ENCODE peak calls at places on chromosomes 2 and 18, in eight cellular contexts. One of them, this sample, is unnamed.

GRCh38 chr2:63719052-63719451 is 122.6 kb upstream of the UGP2 start:
- DNase-seq in GM12865: no peak
- DNase-seq in activated naive CD4-positive, alpha-beta T cell treated with anti-CD3 and anti-CD28 coated beads, Interleukin-2, amount 50 U/mL, for 16 hours: no peak
- DNase-seq in NCI-H748 treated with DMSO at 0.1 percent for 48 hours: no peak
- DNase-seq in neural progenitor cell: peak; percentile 11
- DNase-seq in AML-193: no peak
- DNase-seq in cardiac septum: no peak
- DNase-seq in WTC11: no peak
- DNase-seq in this sample: no peak

GRCh38 chr18:42112657-42113420 is 157.8 kb downstream of the PIK3C3 start:
- DNase-seq in cardiac septum: no peak
- DNase-seq in neural progenitor cell: no peak
- DNase-seq in WTC11: no peak
- DNase-seq in AML-193: no peak
- DNase-seq in NCI-H748 treated with DMSO at 0.1 percent for 48 hours: no peak
- DNase-seq in GM12865: no peak
- DNase-seq in activated naive CD4-positive, alpha-beta T cell treated with anti-CD3 and anti-CD28 coated beads, Interleukin-2, amount 50 U/mL, for 16 hours: no peak
- DNase-seq in this sample: no peak

GRCh38 chr2:15082105-15083058 is 449.9 kb downstream of the LRATD1 start:
- DNase-seq in NCI-H748 treated with DMSO at 0.1 percent for 48 hours: no peak
- DNase-seq in neural progenitor cell: no peak
- DNase-seq in activated naive CD4-positive, alpha-beta T cell treated with anti-CD3 and anti-CD28 coated beads, Interleukin-2, amount 50 U/mL, for 16 hours: no peak
- DNase-seq in WTC11: no peak
- DNase-seq in AML-193: no peak
- DNase-seq in GM12865: no peak
- DNase-seq in cardiac septum: no peak
- DNase-seq in this sample: no peak

GRCh38 chr2:239381709-239382134 is 19.1 kb downstream of the HDAC4 start:
- DNase-seq in neural progenitor cell: no peak
- DNase-seq in activated naive CD4-positive, alpha-beta T cell treated with anti-CD3 and anti-CD28 coated beads, Interleukin-2, amount 50 U/mL, for 16 hours: peak; percentile 23
- DNase-seq in WTC11: peak; percentile 36
- DNase-seq in cardiac septum: peak; percentile 61
- DNase-seq in GM12865: peak; percentile 55
- DNase-seq in AML-193: no peak
- DNase-seq in NCI-H748 treated with DMSO at 0.1 percent for 48 hours: no peak
- DNase-seq in this sample: no peak

GRCh38 chr2:60333264-60333663 is 220.2 kb downstream of the BCL11A start:
- DNase-seq in NCI-H748 treated with DMSO at 0.1 percent for 48 hours: no peak
- DNase-seq in AML-193: no peak
- DNase-seq in cardiac septum: no peak
- DNase-seq in GM12865: no peak
- DNase-seq in WTC11: no peak
- DNase-seq in activated naive CD4-positive, alpha-beta T cell treated with anti-CD3 and anti-CD28 coated beads, Interleukin-2, amount 50 U/mL, for 16 hours: no peak
- DNase-seq in neural progenitor cell: no peak
- DNase-seq in this sample: no peak

GRCh38 chr18:77635441-77635840 is 385.8 kb downstream of the GALR1 start:
- DNase-seq in neural progenitor cell: no peak
- DNase-seq in activated naive CD4-positive, alpha-beta T cell treated with anti-CD3 and anti-CD28 coated beads, Interleukin-2, amount 50 U/mL, for 16 hours: no peak
- DNase-seq in GM12865: no peak
- DNase-seq in WTC11: no peak
- DNase-seq in NCI-H748 treated with DMSO at 0.1 percent for 48 hours: no peak
- DNase-seq in AML-193: no peak
- DNase-seq in cardiac septum: no peak
- DNase-seq in this sample: no peak

GRCh38 chr18:12579775-12580174 is 78.1 kb downstream of the SPIRE1 start:
- DNase-seq in activated naive CD4-positive, alpha-beta T cell treated with anti-CD3 and anti-CD28 coated beads, Interleukin-2, amount 50 U/mL, for 16 hours: no peak
- DNase-seq in AML-193: no peak
- DNase-seq in cardiac septum: no peak
- DNase-seq in NCI-H748 treated with DMSO at 0.1 percent for 48 hours: no peak
- DNase-seq in GM12865: peak; percentile 59
- DNase-seq in WTC11: no peak
- DNase-seq in neural progenitor cell: no peak
- DNase-seq in this sample: no peak

GRCh38 chr2:190266314-190266713 is 53.3 kb downstream of the HIBCH start:
- DNase-seq in GM12865: no peak
- DNase-seq in AML-193: no peak
- DNase-seq in neural progenitor cell: no peak
- DNase-seq in NCI-H748 treated with DMSO at 0.1 percent for 48 hours: no peak
- DNase-seq in cardiac septum: no peak
- DNase-seq in activated naive CD4-positive, alpha-beta T cell treated with anti-CD3 and anti-CD28 coated beads, Interleukin-2, amount 50 U/mL, for 16 hours: no peak
- DNase-seq in WTC11: no peak
- DNase-seq in this sample: no peak

GRCh38 chr2:188378551-188378950 is 86.9 kb downstream of the GULP1 start:
- DNase-seq in cardiac septum: no peak
- DNase-seq in GM12865: no peak
- DNase-seq in activated naive CD4-positive, alpha-beta T cell treated with anti-CD3 and anti-CD28 coated beads, Interleukin-2, amount 50 U/mL, for 16 hours: no peak
- DNase-seq in WTC11: no peak
- DNase-seq in AML-193: no peak
- DNase-seq in NCI-H748 treated with DMSO at 0.1 percent for 48 hours: no peak
- DNase-seq in neural progenitor cell: no peak
- DNase-seq in this sample: no peak

GRCh38 chr2:170974304-170974993 is 45.4 kb downstream of the GORASP2 start:
- DNase-seq in GM12865: no peak
- DNase-seq in AML-193: no peak
- DNase-seq in neural progenitor cell: peak; percentile 19
- DNase-seq in NCI-H748 treated with DMSO at 0.1 percent for 48 hours: no peak
- DNase-seq in cardiac septum: no peak
- DNase-seq in WTC11: no peak
- DNase-seq in activated naive CD4-positive, alpha-beta T cell treated with anti-CD3 and anti-CD28 coated beads, Interleukin-2, amount 50 U/mL, for 16 hours: no peak
- DNase-seq in this sample: peak; percentile 41

GRCh38 chr2:1643220-1643619 is 101.1 kb downstream of the PXDN start:
- DNase-seq in NCI-H748 treated with DMSO at 0.1 percent for 48 hours: no peak
- DNase-seq in activated naive CD4-positive, alpha-beta T cell treated with anti-CD3 and anti-CD28 coated beads, Interleukin-2, amount 50 U/mL, for 16 hours: no peak
- DNase-seq in neural progenitor cell: no peak
- DNase-seq in AML-193: no peak
- DNase-seq in cardiac septum: peak; percentile 39
- DNase-seq in WTC11: no peak
- DNase-seq in GM12865: no peak
- DNase-seq in this sample: no peak

GRCh38 chr2:88113069-88113468 is 14.8 kb downstream of the FABP1 start:
- DNase-seq in neural progenitor cell: no peak
- DNase-seq in AML-193: no peak
- DNase-seq in WTC11: no peak
- DNase-seq in NCI-H748 treated with DMSO at 0.1 percent for 48 hours: no peak
- DNase-seq in activated naive CD4-positive, alpha-beta T cell treated with anti-CD3 and anti-CD28 coated beads, Interleukin-2, amount 50 U/mL, for 16 hours: no peak
- DNase-seq in GM12865: no peak
- DNase-seq in cardiac septum: no peak
- DNase-seq in this sample: no peak

GRCh38 chr18:76823166-76823539 is 796 bp downstream of the ZNF236 start:
- DNase-seq in GM12865: no peak
- DNase-seq in AML-193: no peak
- DNase-seq in neural progenitor cell: no peak
- DNase-seq in activated naive CD4-positive, alpha-beta T cell treated with anti-CD3 and anti-CD28 coated beads, Interleukin-2, amount 50 U/mL, for 16 hours: no peak
- DNase-seq in NCI-H748 treated with DMSO at 0.1 percent for 48 hours: no peak
- DNase-seq in cardiac septum: no peak
- DNase-seq in WTC11: no peak
- DNase-seq in this sample: no peak

GRCh38 chr2:231138699-231139098 is 13.9 kb upstream of the HTR2B start:
- DNase-seq in WTC11: no peak
- DNase-seq in cardiac septum: no peak
- DNase-seq in neural progenitor cell: no peak
- DNase-seq in GM12865: no peak
- DNase-seq in activated naive CD4-positive, alpha-beta T cell treated with anti-CD3 and anti-CD28 coated beads, Interleukin-2, amount 50 U/mL, for 16 hours: no peak
- DNase-seq in AML-193: no peak
- DNase-seq in NCI-H748 treated with DMSO at 0.1 percent for 48 hours: peak; percentile 62
- DNase-seq in this sample: no peak

GRCh38 chr2:192146069-192147006 is 48.4 kb downstream of the TMEFF2 start:
- DNase-seq in neural progenitor cell: no peak
- DNase-seq in WTC11: no peak
- DNase-seq in GM12865: no peak
- DNase-seq in NCI-H748 treated with DMSO at 0.1 percent for 48 hours: no peak
- DNase-seq in activated naive CD4-positive, alpha-beta T cell treated with anti-CD3 and anti-CD28 coated beads, Interleukin-2, amount 50 U/mL, for 16 hours: no peak
- DNase-seq in AML-193: no peak
- DNase-seq in cardiac septum: no peak
- DNase-seq in this sample: peak; percentile 73

GRCh38 chr2:230877737-230878598 is 13.2 kb downstream of the ITM2C start:
- DNase-seq in AML-193: no peak
- DNase-seq in cardiac septum: peak; percentile 63
- DNase-seq in NCI-H748 treated with DMSO at 0.1 percent for 48 hours: no peak
- DNase-seq in WTC11: peak; percentile 6
- DNase-seq in neural progenitor cell: no peak
- DNase-seq in GM12865: peak; percentile 60
- DNase-seq in activated naive CD4-positive, alpha-beta T cell treated with anti-CD3 and anti-CD28 coated beads, Interleukin-2, amount 50 U/mL, for 16 hours: no peak
- DNase-seq in this sample: no peak

GRCh38 chr18:30763913-30764350 is 278.6 kb downstream of the DSC3 start:
- DNase-seq in GM12865: no peak
- DNase-seq in cardiac septum: no peak
- DNase-seq in NCI-H748 treated with DMSO at 0.1 percent for 48 hours: no peak
- DNase-seq in neural progenitor cell: peak; percentile 72
- DNase-seq in AML-193: no peak
- DNase-seq in activated naive CD4-positive, alpha-beta T cell treated with anti-CD3 and anti-CD28 coated beads, Interleukin-2, amount 50 U/mL, for 16 hours: no peak
- DNase-seq in WTC11: no peak
- DNase-seq in this sample: no peak

GRCh38 chr18:76468345-76469275 is 26.4 kb downstream of the ZNF516 start:
- DNase-seq in AML-193: peak; percentile 29
- DNase-seq in neural progenitor cell: no peak
- DNase-seq in cardiac septum: no peak
- DNase-seq in WTC11: no peak
- DNase-seq in GM12865: no peak
- DNase-seq in NCI-H748 treated with DMSO at 0.1 percent for 48 hours: no peak
- DNase-seq in activated naive CD4-positive, alpha-beta T cell treated with anti-CD3 and anti-CD28 coated beads, Interleukin-2, amount 50 U/mL, for 16 hours: no peak
- DNase-seq in this sample: no peak

GRCh38 chr2:174546519-174547506 is 50.8 kb downstream of the WIPF1 start:
- DNase-seq in GM12865: peak; percentile 61
- DNase-seq in cardiac septum: no peak
- DNase-seq in NCI-H748 treated with DMSO at 0.1 percent for 48 hours: no peak
- DNase-seq in WTC11: peak; percentile 64
- DNase-seq in AML-193: peak; percentile 42
- DNase-seq in neural progenitor cell: peak; percentile 65
- DNase-seq in activated naive CD4-positive, alpha-beta T cell treated with anti-CD3 and anti-CD28 coated beads, Interleukin-2, amount 50 U/mL, for 16 hours: peak; percentile 42
- DNase-seq in this sample: peak; percentile 53